ENCODE peak calls at places on chromosomes 3 and 15, in four cellular contexts. V, H, U and T are unnamed samples.

GRCh38 chr3:157110761-157111238 is 49.1 kb downstream of the CCNL1 start:
- DNase-seq in V (no peak), H (no peak), U (no peak), T (no peak)

GRCh38 chr3:156642750-156643728 is 31.4 kb upstream of the TIPARP start:
- DNase-seq in V (no peak), H (no peak), U (no peak), T (no peak)

GRCh38 chr3:35549690-35550089 is 89.6 kb upstream of the ARPP21 start:
- DNase-seq in V (no peak), H (no peak), U (no peak), T (no peak)

GRCh38 chr15:89004726-89005030 is 83.6 kb upstream of the ABHD2 start:
- DNase-seq in V (no peak), H (no peak), U (no peak), T (no peak)

GRCh38 chr3:117633207-117633606 is 923.6 kb downstream of the TUSC7 start:
- DNase-seq in V (no peak), H (no peak), U (no peak), T (no peak)

GRCh38 chr3:55750525-55750924 is 263.4 kb upstream of the WNT5A start:
- DNase-seq in V (no peak), H (peak), U (no peak), T (no peak)

GRCh38 chr3:188370081-188370830 is 216.3 kb downstream of the LPP start:
- DNase-seq in V (no peak), H (no peak), U (no peak), T (no peak)

GRCh38 chr3:38878650-38879049 is 62.6 kb upstream of the SCN10A start:
- DNase-seq in V (no peak), H (no peak), U (no peak), T (no peak)

GRCh38 chr3:181253796-181254195 is 264.3 kb upstream of the DNAJC19 start:
- DNase-seq in V (no peak), H (no peak), U (no peak), T (no peak)

GRCh38 chr3:172717493-172718088 is 6.7 kb upstream of the NCEH1 start:
- DNase-seq in V (no peak), H (no peak), U (no peak), T (no peak)
- TF ChIP-seq CTCF in V (no peak), H (no peak), U (peak), T (no peak)

GRCh38 chr3:53500165-53500777 is 5.9 kb downstream of the CACNA1D start:
- DNase-seq in V (no peak), H (no peak), U (no peak), T (no peak)

GRCh38 chr3:53501203-53501602 is 6.8 kb downstream of the CACNA1D start:
- DNase-seq in V (no peak), H (no peak), U (no peak), T (no peak)

GRCh38 chr3:53495518-53496501 is 1.4 kb downstream of the CACNA1D start:
- DNase-seq in V (peak), H (no peak), U (peak), T (peak)

GRCh38 chr3:53496984-53497383 is 2.6 kb downstream of the CACNA1D start:
- DNase-seq in V (no peak), H (no peak), U (no peak), T (no peak)

GRCh38 chr3:53498993-53499641 is 4.7 kb downstream of the CACNA1D start:
- DNase-seq in V (no peak), H (no peak), U (no peak), T (peak)
- TF ChIP-seq CTCF in V (no peak), H (no peak), U (no peak), T (peak)

DNA sequence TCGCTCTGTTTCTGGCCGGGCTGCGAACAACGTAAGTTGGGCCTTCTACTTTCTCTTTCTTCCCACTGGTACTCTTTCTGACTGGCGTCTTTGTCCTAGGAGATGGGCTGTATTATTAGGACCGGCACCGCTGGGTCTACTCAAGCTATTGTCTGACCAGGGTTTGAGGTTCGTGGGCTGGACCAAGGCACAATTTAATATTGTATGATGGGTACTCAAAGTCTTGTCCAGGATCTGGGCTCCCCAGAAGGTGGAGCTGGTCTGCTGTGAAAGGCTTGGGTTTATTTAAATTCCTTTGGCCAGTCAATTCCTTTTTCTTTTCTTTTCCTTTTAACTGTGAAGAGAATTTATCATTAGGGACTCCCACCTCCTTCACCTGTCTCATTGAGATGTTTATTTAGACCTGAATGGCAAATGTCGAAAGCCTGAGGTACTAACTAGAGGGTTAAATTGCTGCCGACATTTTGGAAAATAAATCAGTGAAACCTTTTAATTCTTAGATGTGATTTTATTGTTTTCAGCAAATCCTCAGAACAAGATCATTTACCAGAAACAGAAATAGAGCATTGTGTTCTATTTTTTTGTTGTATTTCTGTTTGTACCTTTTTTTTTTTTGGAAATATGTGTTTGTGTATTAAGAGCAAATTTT is 410 bp downstream of the LRRC49 start:
- DNase-seq in V (no peak), H (no peak), U (peak), T (no peak)
- TF ChIP-seq CTCF in V (peak), H (peak), U (peak), T (no peak)

DNA sequence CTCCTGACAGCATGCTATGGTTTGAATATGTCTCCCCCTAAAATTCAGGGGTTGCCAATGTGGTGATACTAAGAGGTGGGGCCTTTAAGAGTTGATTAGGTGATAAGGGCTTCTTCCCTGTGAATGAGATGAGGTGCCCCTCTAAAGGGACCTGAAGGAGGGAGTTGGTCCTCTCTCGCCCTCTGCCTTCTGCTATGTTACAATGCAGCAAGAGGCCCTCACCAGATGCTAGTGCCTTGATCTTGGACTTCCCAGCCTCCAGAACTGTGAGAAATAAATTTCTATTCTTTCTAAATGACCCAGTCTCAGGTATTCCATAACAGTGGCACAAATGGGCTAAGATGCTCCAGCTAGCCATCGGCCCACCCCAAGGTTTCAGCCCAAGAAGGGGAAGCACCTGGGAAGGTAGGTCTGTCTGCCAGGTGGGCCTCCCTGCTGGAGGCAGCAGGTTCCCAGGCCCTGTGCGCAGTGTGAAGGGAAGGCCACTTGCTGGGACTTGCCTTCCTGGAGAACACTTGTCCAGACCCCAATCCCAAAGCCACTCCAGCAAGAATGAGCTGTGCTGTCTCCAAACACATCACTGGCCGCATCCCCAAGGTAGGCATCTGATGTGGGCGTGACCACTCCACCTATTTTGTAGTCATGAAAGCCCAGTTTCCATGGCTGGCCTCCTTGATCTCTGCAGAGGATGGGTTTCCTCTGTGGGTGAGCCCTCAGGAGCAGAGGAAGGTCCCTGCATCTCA is 9.0 kb downstream of the TGM4 start:
- DNase-seq in V (no peak), H (no peak), U (no peak), T (no peak)
- TF ChIP-seq CTCF in V (no peak), H (no peak), U (peak), T (no peak)

GRCh38 chr3:140408252-140408651 is 269.6 kb upstream of the TRIM42 start:
- DNase-seq in V (no peak), H (no peak), U (no peak), T (no peak)
- TF ChIP-seq CTCF in V (no peak), H (no peak), U (no peak), T (no peak)

GRCh38 chr3:111899966-111900365 is 40.9 kb downstream of the PHLDB2 start:
- DNase-seq in V (no peak), H (no peak), U (no peak), T (no peak)

GRCh38 chr3:111892070-111892469 is 33.0 kb downstream of the PHLDB2 start:
- DNase-seq in V (no peak), H (no peak), U (no peak), T (no peak)

GRCh38 chr3:111890051-111890580 is 31.1 kb downstream of the PHLDB2 start:
- DNase-seq in V (no peak), H (no peak), U (no peak), T (no peak)

GRCh38 chr3:111895079-111895478 is 36.0 kb downstream of the PHLDB2 start:
- DNase-seq in V (no peak), H (no peak), U (no peak), T (no peak)
- TF ChIP-seq CTCF in V (no peak), H (no peak), U (peak), T (no peak)

GRCh38 chr3:169574531-169574930 is 89.0 kb downstream of the MECOM start:
- DNase-seq in V (no peak), H (no peak), U (no peak), T (no peak)

GRCh38 chr3:169575381-169575780 is 88.1 kb downstream of the MECOM start:
- DNase-seq in V (no peak), H (no peak), U (no peak), T (no peak)

GRCh38 chr3:169578381-169578780 is 85.1 kb downstream of the MECOM start:
- DNase-seq in V (no peak), H (no peak), U (no peak), T (no peak)

GRCh38 chr3:169579086-169579485 is 84.4 kb downstream of the MECOM start:
- DNase-seq in V (no peak), H (no peak), U (no peak), T (no peak)

DNA sequence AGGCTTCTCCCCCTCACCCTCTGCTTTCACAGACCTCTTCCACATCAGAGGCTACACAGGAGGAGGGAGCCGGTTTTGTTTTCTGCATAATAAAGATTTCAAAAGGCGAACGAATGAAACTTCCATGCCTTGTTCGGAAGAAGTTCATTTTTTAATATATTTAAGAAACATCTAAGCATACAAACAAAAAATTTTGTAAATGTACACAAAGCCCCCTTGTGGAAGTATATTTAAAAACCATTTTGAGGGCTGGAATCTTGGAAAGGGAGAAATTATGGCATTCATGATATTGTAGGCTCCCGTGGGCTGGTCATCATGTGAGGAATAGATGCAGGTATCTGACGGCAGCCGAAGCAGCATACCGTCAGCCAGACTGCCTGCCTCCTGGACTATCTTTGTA is 90.4 kb downstream of the MECOM start:
- DNase-seq in V (no peak), H (no peak), U (no peak), T (no peak)
- TF ChIP-seq CTCF in V (no peak), H (no peak), U (no peak), T (peak)